ENCODE peak calls at places on chromosomes 11 and 22, in four cellular contexts. T, I, O and U are unnamed samples.

GRCh38 chr11:103648670-103649400 is 387.6 kb upstream of the DDI1 start:
- DNase-seq in T (no peak), I (no peak), O (no peak), U (no peak)

GRCh38 chr11:11467278-11467677 is 114.2 kb upstream of the CSNK2A3 start:
- DNase-seq in T (no peak), I (no peak), O (no peak), U (no peak)

GRCh38 chr11:34214961-34215805 is 109.8 kb downstream of the NAT10 start:
- DNase-seq in T (no peak), I (peak; percentile 63), O (peak; percentile 94), U (no peak)

GRCh38 chr11:1926156-1927031 is 6.9 kb downstream of the TNNT3 start:
- DNase-seq in T (no peak), I (no peak), O (no peak), U (no peak)

GRCh38 chr11:44623716-44624491 is 58.4 kb downstream of the CD82 start:
- DNase-seq in T (no peak), I (no peak), O (no peak), U (no peak)

GRCh38 chr22:37848587-37849088 is 581 bp upstream of the EIF3L start:
- DNase-seq in T (no peak), I (no peak), O (no peak), U (no peak)

GRCh38 chr11:65506316-65506769 is 7.5 kb downstream of the MALAT1 start:
- DNase-seq in T (no peak), I (no peak), O (peak; percentile 46), U (no peak)

GRCh38 chr11:87879118-87879517 is 296.1 kb downstream of the RAB38 start:
- DNase-seq in T (no peak), I (no peak), O (no peak), U (no peak)

GRCh38 chr11:5384335-5384734 is 723 bp downstream of the OR51M1 start:
- DNase-seq in T (no peak), I (no peak), O (no peak), U (no peak)

GRCh38 chr11:5394091-5394490 is 10.5 kb downstream of the OR51M1 start:
- DNase-seq in T (no peak), I (no peak), O (no peak), U (no peak)

GRCh38 chr11:5390210-5390609 is 6.6 kb downstream of the OR51M1 start:
- DNase-seq in T (no peak), I (no peak), O (no peak), U (no peak)
- TF ChIP-seq CTCF in T (no peak), I (no peak), O (no peak), U (no peak)

DNA sequence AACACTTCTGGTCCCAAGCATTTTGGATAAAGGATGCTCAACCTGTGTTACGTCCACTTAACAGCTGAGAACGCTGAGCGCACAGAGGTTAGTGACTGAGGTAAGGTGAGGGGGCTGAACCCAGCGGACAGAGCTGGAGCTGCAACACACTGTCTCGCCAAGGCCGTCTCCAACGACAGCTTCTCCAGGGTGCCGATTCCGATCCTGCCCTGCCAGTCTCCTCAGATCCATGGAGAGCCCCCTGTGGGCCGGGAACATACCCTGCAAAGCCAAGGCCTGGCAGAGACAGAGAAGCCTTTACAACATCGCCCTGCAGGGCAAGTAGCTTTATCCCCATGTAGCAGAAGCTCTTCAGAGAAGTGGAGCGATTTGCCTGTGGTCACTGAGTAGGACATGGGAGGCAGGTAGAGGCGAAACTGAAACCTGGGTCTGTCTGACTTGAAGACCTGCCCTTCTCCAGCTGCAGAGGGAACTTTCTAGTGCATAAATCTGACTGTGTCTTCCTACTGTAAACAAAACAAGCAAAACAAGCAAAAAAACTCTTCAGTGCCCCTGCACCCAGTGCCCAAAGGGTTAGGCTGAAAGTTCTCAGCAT is 72.8 kb downstream of the SCUBE1 start:
- DNase-seq in T (peak; percentile 38), I (peak; percentile 44), O (no peak), U (no peak)
- TF ChIP-seq CTCF in T (peak; percentile 11), I (no peak), O (no peak), U (no peak)

DNA sequence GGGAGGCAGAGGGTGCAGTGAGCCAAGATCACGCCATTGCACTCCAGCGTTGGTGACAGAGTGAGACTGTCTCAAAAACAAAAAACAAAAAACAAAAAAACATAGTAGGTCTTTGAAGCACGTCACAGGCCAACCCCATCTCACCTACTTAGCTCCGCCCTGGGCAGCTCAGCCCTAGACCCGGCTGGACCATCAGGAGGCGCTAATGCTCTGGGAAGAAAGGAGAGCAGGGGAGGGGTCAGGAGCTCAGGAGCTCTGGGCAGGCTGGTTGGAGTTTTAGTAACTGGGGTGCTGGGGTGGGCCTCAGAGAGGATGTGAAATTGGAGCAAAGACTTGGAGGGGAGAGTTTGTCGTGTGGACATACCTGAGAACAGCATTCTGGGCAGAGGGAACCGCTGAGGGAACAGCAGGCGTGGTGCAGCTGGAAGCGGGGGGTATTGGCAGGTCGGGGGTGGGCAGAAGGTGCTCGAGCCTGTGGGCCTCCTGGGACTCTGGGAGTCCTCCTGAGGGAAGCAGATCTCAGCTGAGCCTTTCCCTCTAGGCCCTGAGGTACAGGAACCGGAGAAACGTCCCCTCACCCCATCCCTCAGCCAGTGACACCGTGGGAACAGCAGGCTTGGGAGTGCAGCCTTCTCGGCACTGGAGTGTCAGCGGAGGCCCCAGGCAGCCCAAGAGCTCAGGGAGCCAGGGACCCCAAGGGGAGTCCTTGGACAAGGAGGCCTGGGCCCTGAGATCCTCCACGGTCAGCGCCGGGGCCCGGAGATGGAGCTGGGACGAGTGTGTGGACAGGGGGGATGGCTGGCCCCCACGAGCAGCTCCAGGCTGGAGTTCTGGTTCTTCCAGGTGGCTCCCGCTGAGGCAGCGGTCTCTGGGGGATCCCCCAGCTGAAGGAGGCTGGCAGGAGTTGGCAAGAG is 2.2 kb upstream of the RPS6KA4 start:
- DNase-seq in T (peak; percentile 85), I (peak; percentile 88), O (peak; percentile 62), U (no peak)
- TF ChIP-seq CTCF in T (no peak), I (peak; percentile 54), O (peak; percentile 97), U (peak; percentile 15)

GRCh38 chr11:32884770-32885384 is 7.7 kb upstream of the QSER1 start:
- DNase-seq in T (no peak), I (no peak), O (no peak), U (no peak)
- TF ChIP-seq CTCF in T (no peak), I (peak; percentile 49), O (peak; percentile 79), U (peak; percentile 36)

DNA sequence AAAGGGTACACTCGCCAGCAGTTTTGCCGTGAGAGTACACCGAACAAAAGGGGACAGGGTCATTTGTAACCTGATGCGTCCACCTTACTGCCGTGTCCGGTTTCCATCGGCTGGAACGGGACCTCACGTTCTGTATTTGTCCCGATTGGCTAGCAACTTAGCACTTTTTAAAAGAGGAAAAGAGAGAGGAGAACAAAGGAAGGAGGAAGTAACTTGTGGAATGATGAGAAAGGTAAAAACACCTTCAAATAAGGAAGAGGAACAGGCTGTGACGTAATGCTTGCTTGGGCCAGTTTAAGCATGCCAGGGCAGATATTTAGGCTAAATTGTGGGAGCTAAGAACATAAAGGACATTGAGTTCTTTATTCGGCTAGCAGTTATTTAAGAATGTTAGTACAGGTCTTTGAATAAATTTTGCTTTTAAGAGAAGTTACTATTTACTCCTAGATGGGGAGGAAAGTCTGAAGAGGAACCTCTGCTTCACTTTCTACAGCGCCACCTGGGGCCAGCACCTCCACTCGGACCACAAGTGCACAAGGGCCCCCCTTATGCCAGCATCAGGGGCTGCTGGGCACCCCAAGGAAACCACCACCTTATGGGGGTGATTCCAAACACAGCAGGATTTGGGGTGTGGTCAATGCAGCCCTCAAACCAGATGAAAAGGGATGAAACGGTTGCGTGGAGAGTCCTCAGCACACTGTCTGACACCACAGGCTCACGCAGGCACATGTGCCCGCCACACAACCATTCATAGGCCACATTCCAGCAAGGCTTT is 5.8 kb downstream of the ARSA start:
- DNase-seq in T (no peak), I (no peak), O (no peak), U (no peak)
- TF ChIP-seq CTCF in T (no peak), I (peak; percentile 34), O (peak; percentile 71), U (peak; percentile 19)

DNA sequence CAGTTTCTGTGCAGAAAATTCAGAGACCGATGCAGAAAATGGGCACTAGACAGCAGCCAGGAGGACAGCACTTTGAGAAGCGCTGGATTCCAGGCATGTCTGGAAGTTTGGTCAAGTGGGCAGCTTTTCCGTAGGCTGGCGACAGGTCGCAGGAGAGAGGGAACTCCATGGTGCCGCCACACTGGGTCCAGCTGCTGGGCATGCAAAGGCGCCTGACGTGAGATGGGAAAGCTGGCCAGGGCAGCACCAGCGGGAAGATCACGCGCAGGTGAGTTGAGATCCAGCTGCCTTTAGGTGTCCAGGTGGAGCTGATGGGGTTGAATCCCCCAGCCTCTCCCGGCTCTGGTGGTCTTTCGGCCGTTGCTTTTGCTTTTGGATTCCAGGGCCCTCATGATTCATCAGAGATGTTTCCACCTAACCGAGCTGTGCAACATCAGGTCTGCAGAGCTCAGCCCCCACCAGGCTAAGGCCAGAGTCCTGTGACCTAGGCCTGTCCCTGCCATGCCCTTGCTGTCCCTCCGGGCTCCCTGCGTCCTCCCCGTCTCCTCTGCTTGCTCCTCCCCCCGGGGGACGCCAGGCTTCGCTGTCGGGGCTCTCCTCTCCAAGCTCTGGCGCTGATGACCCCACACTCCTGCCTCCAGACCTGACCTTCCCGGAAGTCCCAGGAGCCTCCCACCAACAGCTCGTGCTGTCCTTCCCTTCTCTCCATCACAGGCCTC is 1001.7 kb downstream of the BRD1 start:
- DNase-seq in T (no peak), I (no peak), O (no peak), U (no peak)
- TF ChIP-seq CTCF in T (no peak), I (no peak), O (no peak), U (no peak)

DNA sequence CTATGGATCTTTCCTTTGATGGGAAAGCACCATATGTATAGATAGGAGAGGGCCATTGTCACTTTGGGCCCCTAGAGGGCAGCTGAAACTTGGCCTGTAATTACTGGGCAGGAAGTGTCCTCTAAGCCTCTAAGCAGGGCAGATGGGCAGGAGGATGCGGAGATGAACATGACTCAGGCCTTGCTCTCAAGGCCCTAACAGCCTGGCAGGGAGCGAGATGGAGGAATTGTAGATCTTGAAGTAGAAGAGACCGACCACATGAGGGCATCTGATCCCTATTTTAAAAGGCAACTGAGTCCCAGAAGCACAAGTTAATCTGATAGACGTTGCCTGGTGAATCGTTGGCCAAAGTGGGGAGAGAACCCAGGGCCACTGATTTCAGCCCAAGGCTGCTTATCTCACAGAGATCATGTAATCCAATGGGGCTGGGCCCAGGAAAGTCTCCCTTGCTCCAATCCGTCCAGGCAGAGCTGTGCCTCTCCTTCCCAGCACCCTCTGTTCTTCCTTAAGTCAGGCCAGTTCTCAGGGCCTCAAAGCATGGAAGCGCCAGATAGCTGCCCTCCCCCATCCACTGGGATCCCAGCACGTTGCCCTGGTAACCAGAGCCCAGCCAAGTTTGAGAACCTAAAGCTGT is 2.5 kb upstream of the SEPTIN3 start:
- DNase-seq in T (peak; percentile 35), I (peak; percentile 15), O (peak; percentile 48), U (no peak)
- TF ChIP-seq CTCF in T (no peak), I (peak; percentile 23), O (no peak), U (peak; percentile 44)

DNA sequence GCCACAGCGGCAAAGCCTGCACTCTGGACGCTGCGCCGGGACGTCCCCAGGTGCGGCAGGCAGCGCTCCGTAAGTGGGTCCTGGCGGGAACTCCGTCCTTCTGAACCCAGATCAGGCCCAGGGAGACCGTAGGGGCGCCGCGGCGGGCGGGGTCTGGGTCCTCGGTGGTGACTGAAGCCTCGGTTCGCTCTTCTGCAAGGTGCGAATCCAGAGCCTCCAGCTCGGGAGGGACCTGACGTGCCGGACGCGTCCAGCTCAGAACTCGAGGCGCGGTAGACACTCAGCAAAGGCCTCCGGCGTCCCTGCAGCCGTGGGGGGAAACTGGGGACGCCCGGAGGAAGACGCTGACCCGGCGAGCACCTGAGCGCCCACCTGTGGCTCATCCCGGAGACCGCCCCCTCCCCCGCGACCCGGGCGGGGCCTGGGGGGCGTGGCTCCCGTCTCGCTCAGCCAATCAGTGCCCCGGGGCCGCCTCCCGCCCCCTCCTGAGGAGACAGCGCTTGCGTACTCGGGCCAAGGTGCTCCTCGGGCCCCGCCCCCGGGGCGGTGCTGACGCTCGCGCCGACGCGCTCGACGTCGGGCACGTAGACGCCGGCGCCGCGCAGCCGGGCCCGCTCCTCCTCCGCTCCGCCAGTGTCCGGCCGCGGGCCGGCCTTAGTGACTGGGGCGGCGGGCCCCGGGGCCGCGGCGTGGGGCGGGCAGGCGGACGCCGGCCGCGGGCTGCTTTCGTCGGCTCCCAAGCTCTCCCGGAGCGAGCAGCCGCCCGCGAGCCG is at the start of gene PPFIA1:
- DNase-seq in T (peak; percentile 95), I (peak; percentile 83), O (peak; percentile 65), U (peak; percentile 95)
- TF ChIP-seq CTCF in T (no peak), I (no peak), O (no peak), U (no peak)